ENCODE peak calls at places on chromosomes 12 and 14, in seven cellular contexts. U is ovary, R is NCI-H748 treated with DMSO at 0.1 percent for 48 hours, B is PC-9, Z is pulmonary artery endothelial cell, L is T47D, I is activated T-cell treated with anti-CD3 and anti-CD28 coated beads for 1 hour. K is an unnamed sample.

GRCh38 chr12:116735951-116736599 is 1.8 kb downstream of the SPRING1 start:
- DNase-seq in L (peak), B (peak), R (peak), I (no peak), U (no peak), Z (no peak), K (no peak)

GRCh38 chr14:104536942-104537612 is 42.5 kb upstream of the C14orf180 start:
- DNase-seq in L (peak), Z (no peak), R (no peak), B (no peak), U (no peak), I (no peak), K (no peak)

GRCh38 chr12:29148065-29148957 is 767 bp upstream of the FAR2 start:
- DNase-seq in I (no peak), Z (no peak), U (no peak), L (no peak), B (peak), R (no peak), K (no peak)

GRCh38 chr14:62939970-62940369 is 105.3 kb downstream of the KCNH5 start:
- DNase-seq in R (no peak), L (peak), U (no peak), B (no peak), Z (no peak), I (no peak), K (no peak)

GRCh38 chr12:124391340-124392261 is 96.7 kb downstream of the RFLNA start:
- DNase-seq in U (peak), I (peak), Z (no peak), B (peak), R (no peak), L (no peak), K (no peak)

GRCh38 chr12:49821375-49822287 is 6.6 kb downstream of the NCKAP5L start:
- DNase-seq in L (peak), Z (no peak), R (no peak), U (no peak), B (no peak), I (no peak), K (no peak)

GRCh38 chr12:12741705-12742104 is 24.5 kb downstream of the CDKN1B start:
- DNase-seq in L (no peak), U (no peak), Z (no peak), I (no peak), B (no peak), R (no peak), K (no peak)

GRCh38 chr12:92759634-92760268 is 57.0 kb downstream of the PLEKHG7 start:
- DNase-seq in R (no peak), B (peak), I (no peak), Z (no peak), L (peak), U (no peak), K (peak)

GRCh38 chr12:9719835-9720234 is 13.1 kb downstream of the CLECL1 start:
- DNase-seq in L (no peak), R (no peak), I (no peak), B (no peak), U (no peak), Z (no peak), K (no peak)

GRCh38 chr12:18141583-18141982 is 51.6 kb upstream of the RERGL start:
- DNase-seq in R (peak), U (no peak), I (no peak), Z (no peak), B (no peak), L (peak), K (peak)

GRCh38 chr12:58310368-58310767 is 369.0 kb downstream of the ATP23 start:
- DNase-seq in Z (no peak), R (no peak), L (no peak), B (peak), I (no peak), U (no peak), K (peak)

GRCh38 chr12:26963413-26963812 is 25.1 kb downstream of the FGFR1OP2 start:
- DNase-seq in B (no peak), U (no peak), Z (no peak), I (no peak), L (no peak), R (no peak), K (no peak)

GRCh38 chr12:88934163-88934747 is 354.0 kb upstream of the KITLG start:
- DNase-seq in I (no peak), R (no peak), L (no peak), B (peak), Z (no peak), U (no peak), K (no peak)

GRCh38 chr12:100720016-100720654 is 74.4 kb upstream of the ANO4 start:
- DNase-seq in I (no peak), L (no peak), Z (no peak), U (no peak), R (no peak), B (no peak), K (no peak)

GRCh38 chr12:107448198-107448597 is 237.4 kb upstream of the PWP1 start:
- DNase-seq in L (peak), B (no peak), U (no peak), I (no peak), Z (no peak), R (no peak), K (no peak)

GRCh38 chr12:104957388-104958008 is 592 bp downstream of the SLC41A2 start:
- DNase-seq in R (peak), I (peak), L (peak), Z (no peak), B (peak), U (no peak), K (no peak)

GRCh38 chr12:124306686-124307555 is 12.0 kb downstream of the RFLNA start:
- DNase-seq in I (no peak), R (no peak), U (no peak), L (no peak), B (no peak), Z (no peak), K (no peak)

GRCh38 chr12:102300824-102301461 is 103.3 kb upstream of the PMCH start:
- DNase-seq in B (peak), R (no peak), I (no peak), Z (peak), L (peak), U (no peak), K (no peak)

GRCh38 chr12:67062193-67062592 is 207.0 kb upstream of the CAND1 start:
- DNase-seq in Z (no peak), U (no peak), L (no peak), B (no peak), I (no peak), R (no peak), K (no peak)

GRCh38 chr12:56315256-56315625 is 547 bp downstream of the CNPY2 start:
- DNase-seq in U (no peak), R (no peak), L (peak), Z (no peak), B (no peak), I (no peak), K (no peak)